ENCODE peak calls at places on chromosomes 11 and 22, in five cellular contexts. M is HCT116; N is tibial artery; R is fibroblast of lung; D is CD8-positive, alpha-beta T cell. T is an unnamed sample.
A peak's percentile ranks its signal among the peaks of the same experiment; 100 is the strongest.

GRCh38 chr22:22030493-22031182 is 48.1 kb upstream of the TOP3B start:
- DNase-seq in M (no peak), N (no peak), R (no peak), D (no peak), T (peak; percentile 8)

GRCh38 chr11:4072668-4073285 is 21.8 kb upstream of the RRM1 start:
- DNase-seq in N (no peak), D (peak; percentile 46), M (peak; percentile 59), R (peak; percentile 63), T (peak; percentile 88)

GRCh38 chr11:57712256-57713150 is at the start of gene TMX2:
- DNase-seq in N (peak; percentile 94), R (peak; percentile 100), D (peak; percentile 93), M (peak; percentile 99), T (peak; percentile 99)

GRCh38 chr22:25849514-25849913 is 107.5 kb downstream of the MYO18B start:
- DNase-seq in N (no peak), D (no peak), M (no peak), R (no peak), T (no peak)

GRCh38 chr11:86676533-86677154 is 4.2 kb upstream of the ME3 start:
- DNase-seq in R (no peak), D (no peak), N (no peak), M (peak; percentile 33), T (peak; percentile 27)

GRCh38 chr11:1227551-1228182 is 4.8 kb downstream of the MUC5B start:
- DNase-seq in M (no peak), R (no peak), D (peak; percentile 16), N (no peak), T (no peak)

GRCh38 chr11:93921695-93922468 is 71.5 kb upstream of the VSTM5 start:
- DNase-seq in M (peak; percentile 60), D (no peak), N (no peak), R (peak; percentile 64), T (peak; percentile 79)

GRCh38 chr11:130486981-130487380 is 38.5 kb downstream of the ADAMTS15 start:
- DNase-seq in R (no peak), M (no peak), D (no peak), N (no peak), T (no peak)

GRCh38 chr11:32400196-32400595 is 35.1 kb downstream of the WT1 start:
- DNase-seq in M (no peak), N (no peak), D (no peak), R (peak; percentile 49), T (peak; percentile 93)

GRCh38 chr22:49481651-49482399 is 345.8 kb downstream of the BRD1 start:
- DNase-seq in D (no peak), N (no peak), M (no peak), R (no peak), T (no peak)

GRCh38 chr11:68402355-68403031 is 58.1 kb upstream of the PPP6R3 start:
- DNase-seq in R (no peak), M (no peak), N (no peak), D (no peak), T (no peak)
- TF ChIP-seq CTCF in R (peak; percentile 4), M (peak; percentile 26), N (no peak), D (no peak), T (no peak)

GRCh38 chr11:36540998-36541397 is 26.8 kb upstream of the RAG1 start:
- DNase-seq in N (no peak), R (peak; percentile 37), M (peak; percentile 38), D (no peak), T (peak; percentile 69)
- TF ChIP-seq CTCF in N (peak; percentile 14), R (peak; percentile 32), M (peak; percentile 42), D (no peak), T (peak; percentile 46)

GRCh38 chr11:72759468-72759867 is 7.3 kb upstream of the ARAP1 start:
- DNase-seq in N (no peak), D (no peak), R (peak; percentile 24), M (no peak), T (no peak)
- TF ChIP-seq CTCF in N (no peak), D (no peak), R (no peak), M (no peak), T (no peak)

GRCh38 chr11:120744016-120744994 is 232.8 kb downstream of the GRIK4 start:
- DNase-seq in M (no peak), N (no peak), D (no peak), R (no peak), T (no peak)
- TF ChIP-seq CTCF in M (peak; percentile 22), N (no peak), D (no peak), R (no peak), T (no peak)

GRCh38 chr11:36433896-36434295 is 76.2 kb downstream of the TRAF6 start:
- DNase-seq in M (no peak), R (no peak), D (no peak), N (no peak), T (no peak)

GRCh38 chr11:36432093-36432469 is 78.0 kb downstream of the TRAF6 start:
- DNase-seq in R (no peak), N (no peak), D (no peak), M (no peak), T (no peak)

GRCh38 chr11:36432747-36433146 is 77.3 kb downstream of the TRAF6 start:
- DNase-seq in M (no peak), D (no peak), R (no peak), N (no peak), T (no peak)

GRCh38 chr11:36427876-36428275 is 82.2 kb downstream of the TRAF6 start:
- DNase-seq in N (no peak), M (no peak), D (no peak), R (no peak), T (no peak)

GRCh38 chr11:36431429-36432092 is 78.5 kb downstream of the TRAF6 start:
- DNase-seq in R (peak; percentile 99), N (peak; percentile 32), M (peak; percentile 84), D (peak; percentile 23), T (peak; percentile 99)
- TF ChIP-seq CTCF in R (no peak), N (no peak), M (peak; percentile 30), D (no peak), T (peak; percentile 26)

DNA sequence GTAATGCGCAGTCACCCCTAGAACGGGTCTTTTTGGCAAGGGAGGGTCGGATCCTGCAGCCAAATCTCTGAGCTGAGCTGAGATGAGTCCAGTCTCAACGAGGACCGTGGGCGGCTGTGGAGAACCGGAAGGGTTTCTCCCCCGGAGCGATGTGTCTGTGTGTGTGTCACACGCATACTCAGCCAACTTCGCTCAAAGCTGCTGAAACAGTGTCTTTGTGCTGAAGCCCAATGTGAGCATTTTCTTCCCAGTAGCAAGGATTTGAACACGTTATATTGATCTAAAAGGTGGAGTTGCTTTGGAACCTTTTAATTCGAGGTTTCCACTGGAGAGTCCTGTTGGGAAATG is 1.4 kb upstream of the CELSR1 start:
- DNase-seq in R (peak; percentile 71), M (no peak), N (no peak), D (no peak), T (peak; percentile 42)
- TF ChIP-seq CTCF in R (no peak), M (no peak), N (no peak), D (no peak), T (no peak)

GRCh38 chr11:43686207-43686606 is 5.7 kb downstream of the HSD17B12 start:
- DNase-seq in R (no peak), D (no peak), N (no peak), M (no peak), T (no peak)

GRCh38 chr11:43687120-43687791 is 6.7 kb downstream of the HSD17B12 start:
- DNase-seq in R (peak; percentile 41), D (no peak), M (no peak), N (peak; percentile 43), T (peak; percentile 86)

GRCh38 chr11:43689167-43689566 is 8.6 kb downstream of the HSD17B12 start:
- DNase-seq in M (no peak), R (no peak), D (no peak), N (no peak), T (no peak)

GRCh38 chr11:43681543-43681942 is 1.0 kb downstream of the HSD17B12 start:
- DNase-seq in D (no peak), N (no peak), M (no peak), R (peak; percentile 19), T (peak; percentile 36)

DNA sequence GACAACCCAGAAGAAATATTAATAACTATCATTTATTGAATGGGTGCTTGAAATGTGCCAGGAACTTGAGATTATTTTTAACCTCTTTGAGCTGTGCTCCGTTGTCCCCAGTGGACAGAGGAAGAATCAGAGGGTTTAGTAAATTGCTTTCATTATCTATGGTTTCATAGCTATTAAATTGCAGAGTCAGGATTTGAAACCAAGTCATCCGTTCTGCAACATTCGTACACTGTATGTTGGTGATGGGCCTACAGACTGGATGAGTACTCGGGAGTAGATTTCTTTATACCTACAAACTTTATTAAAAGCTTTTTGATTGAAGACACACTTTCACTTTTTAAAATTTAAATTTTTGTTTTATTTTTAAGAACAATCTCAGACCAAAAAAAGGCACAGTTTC is 4.9 kb downstream of the HSD17B12 start:
- DNase-seq in N (no peak), R (no peak), M (no peak), D (no peak), T (no peak)
- TF ChIP-seq CTCF in N (no peak), R (peak; percentile 14), M (peak; percentile 19), D (no peak), T (peak; percentile 12)

DNA sequence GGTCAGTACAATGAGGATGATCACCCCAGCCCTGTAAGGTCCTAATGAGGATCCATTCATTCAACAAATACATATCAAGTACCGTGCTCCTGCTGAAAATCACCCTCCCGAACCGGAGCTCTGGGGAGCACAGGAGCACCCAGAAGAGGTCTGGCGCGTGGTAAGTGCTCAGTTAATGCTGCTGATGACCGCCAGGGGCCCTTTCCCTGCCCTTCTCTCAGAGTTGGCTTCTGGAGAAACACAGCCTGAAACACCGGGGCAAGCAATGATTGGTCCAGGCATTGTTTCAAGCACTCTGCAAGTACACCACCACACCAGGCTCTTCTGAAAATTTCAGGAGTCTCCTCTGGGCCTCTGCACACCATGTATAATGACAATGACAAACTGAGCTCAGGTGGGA is 3.8 kb upstream of the CCDC86 start:
- DNase-seq in D (no peak), N (no peak), R (no peak), M (peak; percentile 10), T (peak; percentile 45)
- TF ChIP-seq CTCF in D (no peak), N (no peak), R (peak; percentile 49), M (peak; percentile 45), T (peak; percentile 46)

GRCh38 chr11:72421351-72421750 is 13.0 kb downstream of the CLPB start:
- DNase-seq in R (no peak), D (no peak), M (no peak), N (no peak), T (no peak)

GRCh38 chr11:72413914-72414628 is 20.3 kb downstream of the CLPB start:
- DNase-seq in R (peak; percentile 65), M (peak; percentile 57), D (peak; percentile 75), N (peak; percentile 87), T (peak; percentile 81)

GRCh38 chr11:72422414-72422813 is 11.9 kb downstream of the CLPB start:
- DNase-seq in R (no peak), M (no peak), N (no peak), D (no peak), T (no peak)

GRCh38 chr11:72423840-72424239 is 10.5 kb downstream of the CLPB start:
- DNase-seq in M (no peak), R (no peak), N (no peak), D (no peak), T (no peak)

DNA sequence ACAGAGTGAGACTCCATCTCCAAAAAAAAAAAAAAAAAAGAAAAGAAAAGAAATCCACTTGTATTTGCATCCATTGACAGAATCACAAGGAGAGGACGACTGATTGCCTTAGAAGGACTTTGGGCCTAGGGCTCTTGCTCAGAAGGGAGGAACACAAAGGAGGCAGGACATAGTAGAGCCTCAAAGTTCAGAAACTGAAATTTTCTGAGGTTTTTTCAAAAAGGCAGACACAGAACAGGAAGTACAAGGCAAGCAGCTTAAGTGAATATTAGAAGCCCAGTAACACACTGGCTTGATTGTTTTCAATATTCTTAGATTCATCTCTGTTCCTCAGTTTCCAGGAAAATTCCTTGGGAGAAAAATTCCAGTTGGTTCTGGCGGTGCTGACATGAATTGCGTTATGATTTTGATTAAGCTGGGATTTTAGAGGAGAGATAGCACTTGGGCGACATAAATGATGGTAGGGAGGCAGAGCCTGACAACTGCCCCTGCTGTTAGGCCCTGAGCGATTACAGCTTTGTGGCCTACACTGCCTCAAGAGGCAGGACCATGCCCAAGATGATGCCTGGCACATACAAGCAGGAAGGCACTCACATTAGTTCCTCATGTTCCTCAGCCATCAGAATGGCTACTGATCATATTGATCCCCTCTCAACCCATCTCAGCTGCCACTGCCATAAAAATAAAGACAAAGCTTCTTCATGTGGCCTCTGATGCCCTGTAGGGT is 15.3 kb downstream of the CLPB start:
- DNase-seq in M (no peak), R (no peak), D (no peak), N (no peak), T (no peak)
- TF ChIP-seq CTCF in M (peak; percentile 10), R (no peak), D (no peak), N (no peak), T (no peak)